ENCODE peak calls at places on chromosomes 16 and 17, in five cellular contexts. F, J, Q, B and G are unnamed samples.

GRCh38 chr17:53543363-53543927 is 279.3 kb upstream of the KIF2B start:
- DNase-seq in F (no peak), J (no peak), Q (no peak), B (no peak), G (no peak)

GRCh38 chr16:82741073-82741615 is 114.4 kb downstream of the CDH13 start:
- DNase-seq in F (no peak), J (no peak), Q (no peak), B (no peak), G (peak)

GRCh38 chr17:33939959-33940358 is 315.1 kb upstream of the CCL2 start:
- DNase-seq in F (no peak), J (no peak), Q (no peak), B (no peak), G (no peak)

GRCh38 chr17:5580367-5580766 is 3.9 kb downstream of the NLRP1 start:
- DNase-seq in F (no peak), J (no peak), Q (no peak), B (no peak), G (no peak)

GRCh38 chr17:58312824-58313223 is 15.8 kb downstream of the TSPOAP1 start:
- DNase-seq in F (no peak), J (no peak), Q (no peak), B (no peak), G (no peak)

GRCh38 chr16:69138608-69139007 is 6.2 kb downstream of the UTP4 start:
- DNase-seq in F (no peak), J (no peak), Q (no peak), B (no peak), G (no peak)

GRCh38 chr16:81185416-81185815 is 53.1 kb upstream of the BCO1 start:
- DNase-seq in F (no peak), J (no peak), Q (no peak), B (no peak), G (no peak)

GRCh38 chr16:4116328-4117249 is at the start of gene ADCY9:
- DNase-seq in F (peak), J (no peak), Q (peak), B (peak), G (peak)

GRCh38 chr17:9948967-9949366 is 43.9 kb upstream of the RCVRN start:
- DNase-seq in F (no peak), J (no peak), Q (no peak), B (no peak), G (no peak)

GRCh38 chr17:607341-608060 is 107.1 kb downstream of the VPS53 start:
- DNase-seq in F (no peak), J (no peak), Q (no peak), B (no peak), G (no peak)

GRCh38 chr17:10754109-10754508 is 24.3 kb upstream of the TMEM220 start:
- DNase-seq in F (no peak), J (no peak), Q (peak), B (peak), G (peak)

GRCh38 chr17:75743625-75744206 is 21.3 kb downstream of the GALK1 start:
- DNase-seq in F (no peak), J (no peak), Q (no peak), B (no peak), G (no peak)

GRCh38 chr16:59993101-59993500 is 1259.0 kb upstream of the GOT2 start:
- DNase-seq in F (no peak), J (no peak), Q (no peak), B (no peak), G (no peak)